ENCODE peak calls at places on chromosomes 16 and 17, in ten cellular contexts. One of them, this sample, is unnamed.

GRCh38 chr16:58087209-58087913 is 41.8 kb downstream of the CFAP20 start:
- DNase-seq in body of pancreas: no peak
- DNase-seq in A549: no peak
- DNase-seq in AG09309: no peak
- DNase-seq in stomach: no peak
- DNase-seq in BJ: no peak
- DNase-seq in type B pancreatic cell: no peak
- DNase-seq in PC-3: no peak
- DNase-seq in upper lobe of right lung: no peak
- DNase-seq in colonic mucosa: no peak
- DNase-seq in this sample: no peak

GRCh38 chr16:85170066-85171003 is 58.1 kb upstream of the CIBAR2 start:
- DNase-seq in body of pancreas: no peak
- DNase-seq in A549: no peak
- DNase-seq in AG09309: no peak
- DNase-seq in stomach: no peak
- DNase-seq in BJ: no peak
- DNase-seq in type B pancreatic cell: no peak
- DNase-seq in PC-3: no peak
- DNase-seq in upper lobe of right lung: no peak
- DNase-seq in colonic mucosa: no peak
- DNase-seq in this sample: no peak

GRCh38 chr16:86722970-86723369 is 144.6 kb downstream of the FOXL1 start:
- DNase-seq in body of pancreas: no peak
- DNase-seq in A549: no peak
- DNase-seq in AG09309: peak; percentile 42
- DNase-seq in stomach: no peak
- DNase-seq in BJ: no peak
- DNase-seq in type B pancreatic cell: no peak
- DNase-seq in PC-3: no peak
- DNase-seq in upper lobe of right lung: no peak
- DNase-seq in colonic mucosa: no peak
- DNase-seq in this sample: no peak

GRCh38 chr16:84475643-84476240 is 28.7 kb downstream of the MEAK7 start:
- DNase-seq in body of pancreas: no peak
- DNase-seq in A549: no peak
- DNase-seq in AG09309: no peak
- DNase-seq in stomach: peak; percentile 49
- DNase-seq in BJ: no peak
- DNase-seq in type B pancreatic cell: peak; percentile 31
- DNase-seq in PC-3: peak; percentile 5
- DNase-seq in upper lobe of right lung: peak; percentile 42
- DNase-seq in colonic mucosa: no peak
- DNase-seq in this sample: no peak

GRCh38 chr17:20203021-20203420 is 193.9 kb downstream of the SPECC1 start:
- DNase-seq in body of pancreas: no peak
- DNase-seq in A549: no peak
- DNase-seq in AG09309: no peak
- DNase-seq in stomach: no peak
- DNase-seq in BJ: no peak
- DNase-seq in type B pancreatic cell: no peak
- DNase-seq in PC-3: no peak
- DNase-seq in upper lobe of right lung: no peak
- DNase-seq in colonic mucosa: no peak
- DNase-seq in this sample: no peak

GRCh38 chr16:71467810-71468209 is 5.8 kb upstream of the ZNF23 start:
- DNase-seq in body of pancreas: peak; percentile 19
- DNase-seq in A549: no peak
- DNase-seq in AG09309: no peak
- DNase-seq in stomach: no peak
- DNase-seq in BJ: no peak
- DNase-seq in type B pancreatic cell: no peak
- DNase-seq in PC-3: peak; percentile 40
- DNase-seq in upper lobe of right lung: no peak
- DNase-seq in colonic mucosa: no peak
- DNase-seq in this sample: no peak

GRCh38 chr17:18225121-18225561 is 294 bp upstream of the LLGL1 start:
- DNase-seq in body of pancreas: peak; percentile 96
- DNase-seq in A549: peak; percentile 96
- DNase-seq in AG09309: peak; percentile 66
- DNase-seq in stomach: peak; percentile 98
- DNase-seq in BJ: peak; percentile 45
- DNase-seq in type B pancreatic cell: peak; percentile 99
- DNase-seq in PC-3: peak; percentile 97
- DNase-seq in upper lobe of right lung: peak; percentile 99
- DNase-seq in colonic mucosa: peak; percentile 96
- DNase-seq in this sample: peak; percentile 90

GRCh38 chr17:80877829-80878303 is 113.8 kb upstream of the CHMP6 start:
- DNase-seq in body of pancreas: no peak
- DNase-seq in A549: no peak
- DNase-seq in AG09309: no peak
- DNase-seq in stomach: no peak
- DNase-seq in BJ: no peak
- DNase-seq in type B pancreatic cell: no peak
- DNase-seq in PC-3: no peak
- DNase-seq in upper lobe of right lung: peak; percentile 44
- DNase-seq in colonic mucosa: no peak
- DNase-seq in this sample: no peak

GRCh38 chr16:54056921-54057320 is 229.7 kb downstream of the IRX3 start:
- DNase-seq in body of pancreas: no peak
- DNase-seq in A549: no peak
- DNase-seq in AG09309: no peak
- DNase-seq in stomach: no peak
- DNase-seq in BJ: no peak
- DNase-seq in type B pancreatic cell: no peak
- DNase-seq in PC-3: no peak
- DNase-seq in upper lobe of right lung: no peak
- DNase-seq in colonic mucosa: no peak
- DNase-seq in this sample: no peak
- TF ChIP-seq CTCF in body of pancreas: no peak
- TF ChIP-seq CTCF in A549: no peak
- TF ChIP-seq CTCF in AG09309: no peak
- TF ChIP-seq CTCF in stomach: no peak
- TF ChIP-seq CTCF in BJ: no peak
- TF ChIP-seq CTCF in type B pancreatic cell: no peak
- TF ChIP-seq CTCF in PC-3: no peak
- TF ChIP-seq CTCF in upper lobe of right lung: no peak
- TF ChIP-seq CTCF in colonic mucosa: no peak
- TF ChIP-seq CTCF in this sample: no peak

GRCh38 chr16:23293016-23293415 is 9.1 kb upstream of the SCNN1B start:
- DNase-seq in body of pancreas: no peak
- DNase-seq in A549: no peak
- DNase-seq in AG09309: no peak
- DNase-seq in stomach: no peak
- DNase-seq in BJ: no peak
- DNase-seq in type B pancreatic cell: no peak
- DNase-seq in PC-3: no peak
- DNase-seq in upper lobe of right lung: no peak
- DNase-seq in colonic mucosa: no peak
- DNase-seq in this sample: no peak

GRCh38 chr16:23294260-23294659 is 7.8 kb upstream of the SCNN1B start:
- DNase-seq in body of pancreas: no peak
- DNase-seq in A549: no peak
- DNase-seq in AG09309: no peak
- DNase-seq in stomach: no peak
- DNase-seq in BJ: no peak
- DNase-seq in type B pancreatic cell: no peak
- DNase-seq in PC-3: no peak
- DNase-seq in upper lobe of right lung: no peak
- DNase-seq in colonic mucosa: peak; percentile 58
- DNase-seq in this sample: no peak

GRCh38 chr16:23298290-23298689 is 3.8 kb upstream of the SCNN1B start:
- DNase-seq in body of pancreas: no peak
- DNase-seq in A549: no peak
- DNase-seq in AG09309: no peak
- DNase-seq in stomach: no peak
- DNase-seq in BJ: no peak
- DNase-seq in type B pancreatic cell: no peak
- DNase-seq in PC-3: no peak
- DNase-seq in upper lobe of right lung: no peak
- DNase-seq in colonic mucosa: no peak
- DNase-seq in this sample: no peak

GRCh38 chr16:23301251-23302044 is 654 bp upstream of the SCNN1B start:
- DNase-seq in body of pancreas: no peak
- DNase-seq in A549: no peak
- DNase-seq in AG09309: no peak
- DNase-seq in stomach: no peak
- DNase-seq in BJ: no peak
- DNase-seq in type B pancreatic cell: no peak
- DNase-seq in PC-3: no peak
- DNase-seq in upper lobe of right lung: no peak
- DNase-seq in colonic mucosa: no peak
- DNase-seq in this sample: no peak

DNA sequence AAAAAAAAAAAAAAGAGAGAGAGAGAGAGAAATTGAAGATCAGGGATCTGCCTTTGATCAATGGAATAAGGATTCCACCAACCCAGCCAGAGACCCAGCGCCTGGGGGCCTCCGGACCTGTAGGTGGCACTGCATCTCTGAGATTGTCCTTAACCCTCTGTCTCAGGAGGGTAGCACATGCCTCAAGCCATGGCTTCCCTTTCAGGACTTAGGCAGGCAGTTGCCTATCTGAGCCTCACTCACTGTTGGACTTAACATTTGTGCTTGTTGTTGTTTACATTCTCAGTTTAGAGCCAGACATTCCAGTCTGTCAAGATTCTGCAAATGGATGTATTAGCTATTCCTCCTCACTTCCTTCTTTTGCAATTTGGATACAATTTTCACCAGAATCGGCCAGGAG is 5.1 kb upstream of the SCNN1B start:
- DNase-seq in body of pancreas: peak; percentile 29
- DNase-seq in A549: peak; percentile 57
- DNase-seq in AG09309: no peak
- DNase-seq in stomach: peak; percentile 34
- DNase-seq in BJ: no peak
- DNase-seq in type B pancreatic cell: no peak
- DNase-seq in PC-3: peak; percentile 26
- DNase-seq in upper lobe of right lung: no peak
- DNase-seq in colonic mucosa: peak; percentile 48
- DNase-seq in this sample: no peak
- TF ChIP-seq CTCF in body of pancreas: peak; percentile 31
- TF ChIP-seq CTCF in A549: no peak
- TF ChIP-seq CTCF in AG09309: no peak
- TF ChIP-seq CTCF in stomach: no peak
- TF ChIP-seq CTCF in BJ: no peak
- TF ChIP-seq CTCF in type B pancreatic cell: peak; percentile 21
- TF ChIP-seq CTCF in PC-3: peak; percentile 61
- TF ChIP-seq CTCF in upper lobe of right lung: peak; percentile 29
- TF ChIP-seq CTCF in colonic mucosa: no peak
- TF ChIP-seq CTCF in this sample: no peak

GRCh38 chr17:72392056-72393010 is 271.5 kb downstream of the SOX9 start:
- DNase-seq in body of pancreas: no peak
- DNase-seq in A549: peak; percentile 78
- DNase-seq in AG09309: peak; percentile 73
- DNase-seq in stomach: no peak
- DNase-seq in BJ: no peak
- DNase-seq in type B pancreatic cell: no peak
- DNase-seq in PC-3: peak; percentile 86
- DNase-seq in upper lobe of right lung: no peak
- DNase-seq in colonic mucosa: no peak
- DNase-seq in this sample: peak; percentile 46

GRCh38 chr17:72390675-72391501 is 270.1 kb downstream of the SOX9 start:
- DNase-seq in body of pancreas: no peak
- DNase-seq in A549: peak; percentile 46
- DNase-seq in AG09309: no peak
- DNase-seq in stomach: no peak
- DNase-seq in BJ: no peak
- DNase-seq in type B pancreatic cell: no peak
- DNase-seq in PC-3: peak; percentile 97
- DNase-seq in upper lobe of right lung: no peak
- DNase-seq in colonic mucosa: no peak
- DNase-seq in this sample: no peak

GRCh38 chr17:72394531-72394930 is 273.7 kb downstream of the SOX9 start:
- DNase-seq in body of pancreas: no peak
- DNase-seq in A549: no peak
- DNase-seq in AG09309: no peak
- DNase-seq in stomach: no peak
- DNase-seq in BJ: no peak
- DNase-seq in type B pancreatic cell: no peak
- DNase-seq in PC-3: peak; percentile 69
- DNase-seq in upper lobe of right lung: no peak
- DNase-seq in colonic mucosa: no peak
- DNase-seq in this sample: no peak

GRCh38 chr17:72396121-72396520 is 275.3 kb downstream of the SOX9 start:
- DNase-seq in body of pancreas: no peak
- DNase-seq in A549: no peak
- DNase-seq in AG09309: no peak
- DNase-seq in stomach: no peak
- DNase-seq in BJ: no peak
- DNase-seq in type B pancreatic cell: no peak
- DNase-seq in PC-3: no peak
- DNase-seq in upper lobe of right lung: no peak
- DNase-seq in colonic mucosa: no peak
- DNase-seq in this sample: no peak

DNA sequence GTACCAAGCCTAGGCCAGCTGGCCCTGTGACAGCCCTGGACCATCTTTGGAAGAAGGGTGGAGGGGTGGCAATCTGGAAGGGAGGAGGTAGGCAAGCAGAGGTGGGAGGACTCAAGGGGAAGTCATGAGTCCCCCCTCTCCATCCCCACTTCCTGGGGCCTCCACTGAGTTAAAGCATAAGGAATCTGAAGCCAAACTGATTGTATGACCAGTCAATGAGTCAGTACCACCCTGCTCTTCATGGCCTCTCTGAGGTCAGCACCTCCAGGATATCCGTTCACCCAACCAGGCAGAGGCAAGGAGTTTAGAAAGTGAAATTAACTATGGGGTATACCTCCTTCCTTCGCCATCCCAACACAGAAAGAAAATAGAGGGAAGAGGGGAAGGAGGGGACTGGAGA is 272.7 kb downstream of the SOX9 start:
- DNase-seq in body of pancreas: no peak
- DNase-seq in A549: peak; percentile 72
- DNase-seq in AG09309: no peak
- DNase-seq in stomach: no peak
- DNase-seq in BJ: no peak
- DNase-seq in type B pancreatic cell: no peak
- DNase-seq in PC-3: peak; percentile 95
- DNase-seq in upper lobe of right lung: no peak
- DNase-seq in colonic mucosa: no peak
- DNase-seq in this sample: no peak
- TF ChIP-seq CTCF in body of pancreas: no peak
- TF ChIP-seq CTCF in A549: no peak
- TF ChIP-seq CTCF in AG09309: no peak
- TF ChIP-seq CTCF in stomach: no peak
- TF ChIP-seq CTCF in BJ: no peak
- TF ChIP-seq CTCF in type B pancreatic cell: no peak
- TF ChIP-seq CTCF in PC-3: no peak
- TF ChIP-seq CTCF in upper lobe of right lung: no peak
- TF ChIP-seq CTCF in colonic mucosa: no peak
- TF ChIP-seq CTCF in this sample: no peak

GRCh38 chr17:43369986-43370385 is 28.8 kb upstream of the ARL4D start:
- DNase-seq in body of pancreas: no peak
- DNase-seq in A549: no peak
- DNase-seq in AG09309: no peak
- DNase-seq in stomach: no peak
- DNase-seq in BJ: no peak
- DNase-seq in type B pancreatic cell: no peak
- DNase-seq in PC-3: no peak
- DNase-seq in upper lobe of right lung: no peak
- DNase-seq in colonic mucosa: no peak
- DNase-seq in this sample: no peak

GRCh38 chr17:43366809-43367587 is 31.8 kb upstream of the ARL4D start:
- DNase-seq in body of pancreas: peak; percentile 11
- DNase-seq in A549: no peak
- DNase-seq in AG09309: no peak
- DNase-seq in stomach: no peak
- DNase-seq in BJ: no peak
- DNase-seq in type B pancreatic cell: no peak
- DNase-seq in PC-3: no peak
- DNase-seq in upper lobe of right lung: no peak
- DNase-seq in colonic mucosa: no peak
- DNase-seq in this sample: no peak

GRCh38 chr17:43367588-43368242 is 31.1 kb upstream of the ARL4D start:
- DNase-seq in body of pancreas: no peak
- DNase-seq in A549: peak; percentile 92
- DNase-seq in AG09309: peak; percentile 82
- DNase-seq in stomach: no peak
- DNase-seq in BJ: peak; percentile 51
- DNase-seq in type B pancreatic cell: no peak
- DNase-seq in PC-3: peak; percentile 90
- DNase-seq in upper lobe of right lung: no peak
- DNase-seq in colonic mucosa: no peak
- DNase-seq in this sample: peak; percentile 81

GRCh38 chr17:43371227-43371821 is 27.5 kb upstream of the ARL4D start:
- DNase-seq in body of pancreas: no peak
- DNase-seq in A549: no peak
- DNase-seq in AG09309: no peak
- DNase-seq in stomach: no peak
- DNase-seq in BJ: no peak
- DNase-seq in type B pancreatic cell: no peak
- DNase-seq in PC-3: no peak
- DNase-seq in upper lobe of right lung: no peak
- DNase-seq in colonic mucosa: no peak
- DNase-seq in this sample: no peak

DNA sequence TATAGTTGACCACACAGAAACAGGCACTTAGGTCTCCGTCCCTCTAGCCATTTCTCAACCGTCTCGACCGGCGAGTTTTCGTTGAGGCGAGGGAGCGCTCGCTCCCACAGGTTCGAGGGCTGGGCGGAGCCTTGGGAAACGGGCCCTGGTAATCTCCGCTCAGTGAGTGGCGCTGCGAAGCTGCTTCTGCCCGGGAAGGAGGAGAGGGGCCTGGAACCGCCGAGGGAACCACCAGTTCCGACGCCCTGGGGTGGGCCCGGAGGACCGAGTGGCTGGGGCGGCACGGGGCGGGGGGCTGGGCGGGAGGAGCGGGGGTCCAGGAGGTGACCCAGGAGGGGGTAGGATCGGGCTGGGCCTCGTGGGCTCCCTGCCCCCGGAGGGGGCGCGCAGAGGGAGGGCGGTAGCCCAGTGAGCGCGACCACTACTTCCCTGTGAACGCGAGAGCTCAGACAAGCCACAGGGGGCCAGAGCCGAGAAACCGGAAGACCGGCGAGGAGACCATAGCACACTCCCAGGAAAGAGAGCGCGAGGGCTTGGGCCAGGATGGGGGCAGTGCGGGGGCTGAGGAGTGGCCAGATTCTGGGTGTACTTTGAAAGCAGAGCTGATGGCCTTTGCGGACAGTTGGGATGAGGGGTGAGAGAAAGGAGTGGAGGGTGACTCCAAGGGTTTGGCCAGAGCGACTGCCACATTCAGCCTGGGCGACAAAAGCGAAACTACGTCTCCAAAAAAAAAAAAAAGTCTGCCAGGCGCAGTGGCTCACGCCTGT is 29.9 kb upstream of the ARL4D start:
- DNase-seq in body of pancreas: peak; percentile 85
- DNase-seq in A549: peak; percentile 90
- DNase-seq in AG09309: no peak
- DNase-seq in stomach: peak; percentile 80
- DNase-seq in BJ: no peak
- DNase-seq in type B pancreatic cell: no peak
- DNase-seq in PC-3: peak; percentile 38
- DNase-seq in upper lobe of right lung: peak; percentile 94
- DNase-seq in colonic mucosa: peak; percentile 84
- DNase-seq in this sample: peak; percentile 71
- TF ChIP-seq CTCF in body of pancreas: peak; percentile 18
- TF ChIP-seq CTCF in A549: no peak
- TF ChIP-seq CTCF in AG09309: no peak
- TF ChIP-seq CTCF in stomach: no peak
- TF ChIP-seq CTCF in BJ: no peak
- TF ChIP-seq CTCF in type B pancreatic cell: no peak
- TF ChIP-seq CTCF in PC-3: no peak
- TF ChIP-seq CTCF in upper lobe of right lung: no peak
- TF ChIP-seq CTCF in colonic mucosa: no peak
- TF ChIP-seq CTCF in this sample: peak; percentile 16

This sample was measured in AG09319.